ENCODE peak calls at places on chromosomes 4 and X, in ten cellular contexts. N is AG09319; T is AG04450; P is skeletal muscle cell; Y is fibroblast of the conjunctiva; Z is stimulated activated CD8-positive, alpha-beta memory T cell treated with anti-CD3 and anti-CD28 coated beads, Interleukin-7, amount 100 ng/mL, for 48 hours; K is neural crest cell; O is B cell; Q is GM06990; R is fibroblast of mammary gland. C is an unnamed sample.

GRCh38 chr4:2962099-2962455 is 1.1 kb downstream of the NOP14 start:
- DNase-seq in N (no peak), T (no peak), P (no peak), Y (no peak), Z (peak), K (no peak), O (no peak), Q (no peak), R (no peak), C (no peak)

GRCh38 chr4:128812360-128812958 is 3.0 kb downstream of the JADE1 start:
- DNase-seq in N (no peak), T (no peak), P (no peak), Y (no peak), Z (no peak), K (no peak), O (no peak), Q (no peak), R (peak), C (peak)

GRCh38 chr4:152104846-152105462 is 344.1 kb upstream of the GATB start:
- DNase-seq in N (no peak), T (no peak), P (no peak), Y (no peak), Z (no peak), K (no peak), O (no peak), Q (no peak), R (no peak), C (no peak)

GRCh38 chr4:41751325-41752061 is 3.0 kb upstream of the PHOX2B start:
- DNase-seq in N (no peak), T (no peak), P (no peak), Y (no peak), Z (no peak), K (peak), O (no peak), Q (no peak), R (no peak), C (no peak)

GRCh38 chr4:88015659-88016295 is 8.3 kb downstream of the PKD2 start:
- DNase-seq in N (no peak), T (no peak), P (no peak), Y (no peak), Z (no peak), K (no peak), O (no peak), Q (no peak), R (no peak), C (no peak)

GRCh38 chr4:67746797-67747495 is 7.2 kb downstream of the GNRHR start:
- DNase-seq in N (no peak), T (no peak), P (no peak), Y (no peak), Z (no peak), K (no peak), O (peak), Q (peak), R (peak), C (no peak)

GRCh38 chrX:71615056-71615455 is 3.3 kb downstream of the CXCR3 start:
- DNase-seq in N (no peak), T (no peak), P (no peak), Y (no peak), Z (no peak), K (no peak), O (no peak), Q (no peak), R (no peak), C (no peak)

GRCh38 chrX:46710927-46711623 is 47.8 kb downstream of the SLC9A7 start:
- DNase-seq in N (no peak), T (no peak), P (no peak), Y (no peak), Z (no peak), K (no peak), O (no peak), Q (no peak), R (no peak), C (no peak)

GRCh38 chr4:54554339-54554990 is 103.3 kb upstream of the KIT start:
- DNase-seq in N (no peak), T (no peak), P (no peak), Y (no peak), Z (no peak), K (no peak), O (no peak), Q (no peak), R (no peak), C (no peak)

GRCh38 chr4:180407273-180407885 is 1835.8 kb upstream of the TENM3 start:
- DNase-seq in N (no peak), T (no peak), P (no peak), Y (no peak), Z (no peak), K (no peak), O (no peak), Q (no peak), R (no peak), C (no peak)

GRCh38 chr4:10115657-10116624 is 658 bp downstream of the WDR1 start:
- DNase-seq in N (no peak), T (no peak), P (no peak), Y (no peak), Z (peak), K (peak), O (peak), Q (peak), R (no peak), C (no peak)

GRCh38 chr4:10461091-10461849 is 4.0 kb upstream of the ZNF518B start:
- DNase-seq in N (no peak), T (no peak), P (peak), Y (peak), Z (peak), K (peak), O (peak), Q (peak), R (peak), C (no peak)

GRCh38 chr4:6974138-6974848 is 64.7 kb downstream of the TBC1D14 start:
- DNase-seq in N (peak), T (peak), P (no peak), Y (peak), Z (peak), K (peak), O (peak), Q (no peak), R (peak), C (peak)

GRCh38 chrX:109822861-109823260 is 89.8 kb upstream of the ACSL4 start:
- DNase-seq in N (no peak), T (no peak), P (no peak), Y (no peak), Z (no peak), K (no peak), O (no peak), Q (no peak), R (no peak), C (no peak)

GRCh38 chr4:175066923-175067627 is 148.9 kb downstream of the ADAM29 start:
- DNase-seq in N (no peak), T (no peak), P (no peak), Y (no peak), Z (no peak), K (no peak), O (no peak), Q (no peak), R (peak), C (no peak)

GRCh38 chrX:72120798-72121197 is 10.9 kb downstream of the RTL5 start:
- DNase-seq in N (no peak), T (no peak), P (no peak), Y (no peak), Z (no peak), K (no peak), O (no peak), Q (no peak), R (peak), C (no peak)

GRCh38 chr4:40912455-40913055 is 162.8 kb downstream of the NSUN7 start:
- DNase-seq in N (no peak), T (peak), P (no peak), Y (no peak), Z (no peak), K (no peak), O (no peak), Q (no peak), R (no peak), C (no peak)

GRCh38 chrX:48897621-48898306 is at the start of the genes PQBP1 and TIMM17B:
- DNase-seq in N (peak), T (peak), P (peak), Y (peak), Z (peak), K (peak), O (peak), Q (peak), R (peak), C (peak)

GRCh38 chr4:138222041-138222440 is 20.1 kb downstream of the SLC7A11 start:
- DNase-seq in N (peak), T (peak), P (peak), Y (peak), Z (no peak), K (no peak), O (no peak), Q (no peak), R (peak), C (no peak)

GRCh38 chr4:137768196-137768595 is 235.9 kb upstream of the PCDH18 start:
- DNase-seq in N (no peak), T (no peak), P (peak), Y (peak), Z (no peak), K (no peak), O (no peak), Q (no peak), R (peak), C (no peak)

GRCh38 chrX:120749141-120749846 is 119.4 kb upstream of the C1GALT1C1 start:
- DNase-seq in N (no peak), T (no peak), P (no peak), Y (no peak), Z (no peak), K (no peak), O (peak), Q (peak), R (no peak), C (no peak)

GRCh38 chrX:69027181-69028005 is 137.9 kb downstream of the PJA1 start:
- DNase-seq in N (no peak), T (peak), P (peak), Y (no peak), Z (no peak), K (no peak), O (no peak), Q (peak), R (peak), C (no peak)

GRCh38 chrX:63784902-63785692 is at the start of gene ARHGEF9:
- DNase-seq in N (no peak), T (no peak), P (peak), Y (no peak), Z (no peak), K (peak), O (no peak), Q (peak), R (no peak), C (no peak)

GRCh38 chrX:111123125-111123524 is 27.1 kb downstream of the PAK3 start:
- DNase-seq in N (no peak), T (no peak), P (no peak), Y (no peak), Z (no peak), K (no peak), O (peak), Q (no peak), R (no peak), C (no peak)

GRCh38 chrX:46574337-46574940 is 874 bp downstream of the CHST7 start:
- DNase-seq in N (no peak), T (no peak), P (no peak), Y (no peak), Z (no peak), K (peak), O (no peak), Q (peak), R (no peak), C (no peak)

C was measured in right atrium auricular region.